ENCODE peak calls at places on chromosomes 16 and 17, in six cellular contexts. S, K, G, C, Y and Q are unnamed samples. For H3K4me1 and H3K27me3, the result is how much of the 10 kb centered on the place peaks cover.

GRCh38 chr17:44473367-44473766 is 29.8 kb downstream of the GPATCH8 start:
- DNase-seq in S (no peak), K (no peak), G (no peak), C (no peak), Y (no peak), Q (no peak)

GRCh38 chr17:81189670-81190530 is 23.9 kb upstream of the AATK start:
- DNase-seq in S (no peak), K (no peak), G (no peak), C (no peak), Y (no peak), Q (no peak)

GRCh38 chr17:37494971-37495370 is 5.3 kb downstream of the DUSP14 start:
- DNase-seq in S (no peak), K (no peak), G (no peak), C (no peak), Y (no peak), Q (no peak)

GRCh38 chr16:85491798-85492616 is 121.1 kb upstream of the GSE1 start:
- DNase-seq in S (no peak), K (peak), G (peak), C (peak), Y (peak), Q (no peak)

GRCh38 chr17:70552230-70552981 is 383.1 kb downstream of the KCNJ2 start:
- DNase-seq in S (peak), K (no peak), G (peak), C (peak), Y (no peak), Q (peak)

GRCh38 chr17:27415090-27415795 is 41.0 kb upstream of the KSR1 start:
- DNase-seq in S (no peak), K (no peak), G (no peak), C (no peak), Y (no peak), Q (no peak)

GRCh38 chr16:52773026-52773425 is 226.1 kb upstream of the TOX3 start:
- DNase-seq in S (no peak), K (no peak), G (no peak), C (no peak), Y (no peak), Q (no peak)

GRCh38 chr16:49181812-49182211 is 99.8 kb downstream of the CBLN1 start:
- DNase-seq in S (no peak), K (no peak), G (no peak), C (no peak), Y (no peak), Q (no peak)

GRCh38 chr17:29610395-29610794 is 12.3 kb downstream of the CORO6 start:
- DNase-seq in S (no peak), K (no peak), G (no peak), C (no peak), Y (no peak), Q (no peak)

GRCh38 chr16:89764711-89765201 is 43.4 kb downstream of the ZNF276 start:
- DNase-seq in S (no peak), K (peak), G (no peak), C (no peak), Y (no peak), Q (no peak)

GRCh38 chr16:79089735-79090284 is 510.7 kb downstream of the MAF start:
- DNase-seq in S (no peak), K (no peak), G (no peak), C (no peak), Y (no peak), Q (no peak)

DNA sequence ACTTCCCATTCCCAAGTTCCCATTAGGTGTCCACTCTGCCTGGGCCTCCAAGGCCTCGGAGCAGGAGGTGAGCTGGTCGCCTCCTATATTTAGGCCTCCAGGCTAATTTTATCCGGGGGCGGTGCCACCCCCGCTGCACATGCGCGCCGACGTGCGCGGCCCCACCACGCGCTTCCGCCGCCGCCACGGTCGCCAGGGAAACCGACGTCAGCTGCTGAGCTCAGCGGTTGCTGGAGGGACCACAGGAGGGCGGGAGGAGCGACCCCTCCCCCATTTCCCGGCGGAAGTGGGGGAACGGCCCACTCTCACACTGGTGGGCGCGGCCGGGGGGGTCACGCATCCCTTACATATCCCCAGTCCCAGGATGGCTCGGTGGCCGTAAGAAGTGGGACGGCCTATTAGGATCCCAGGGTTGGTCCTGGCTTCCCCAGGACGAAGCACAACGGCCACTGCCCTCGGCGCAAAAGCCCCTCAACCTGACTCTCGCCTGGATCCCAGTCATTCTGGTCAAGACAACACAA is 1.0 kb downstream of the PER1 start:
- DNase-seq in S (peak), K (peak), G (peak), C (no peak), Y (peak), Q (peak)
- H3K4me1 ChIP-seq in S (under half), K (half or more), G (under half), C (half or more), Y (under half), Q (under half)

DNA sequence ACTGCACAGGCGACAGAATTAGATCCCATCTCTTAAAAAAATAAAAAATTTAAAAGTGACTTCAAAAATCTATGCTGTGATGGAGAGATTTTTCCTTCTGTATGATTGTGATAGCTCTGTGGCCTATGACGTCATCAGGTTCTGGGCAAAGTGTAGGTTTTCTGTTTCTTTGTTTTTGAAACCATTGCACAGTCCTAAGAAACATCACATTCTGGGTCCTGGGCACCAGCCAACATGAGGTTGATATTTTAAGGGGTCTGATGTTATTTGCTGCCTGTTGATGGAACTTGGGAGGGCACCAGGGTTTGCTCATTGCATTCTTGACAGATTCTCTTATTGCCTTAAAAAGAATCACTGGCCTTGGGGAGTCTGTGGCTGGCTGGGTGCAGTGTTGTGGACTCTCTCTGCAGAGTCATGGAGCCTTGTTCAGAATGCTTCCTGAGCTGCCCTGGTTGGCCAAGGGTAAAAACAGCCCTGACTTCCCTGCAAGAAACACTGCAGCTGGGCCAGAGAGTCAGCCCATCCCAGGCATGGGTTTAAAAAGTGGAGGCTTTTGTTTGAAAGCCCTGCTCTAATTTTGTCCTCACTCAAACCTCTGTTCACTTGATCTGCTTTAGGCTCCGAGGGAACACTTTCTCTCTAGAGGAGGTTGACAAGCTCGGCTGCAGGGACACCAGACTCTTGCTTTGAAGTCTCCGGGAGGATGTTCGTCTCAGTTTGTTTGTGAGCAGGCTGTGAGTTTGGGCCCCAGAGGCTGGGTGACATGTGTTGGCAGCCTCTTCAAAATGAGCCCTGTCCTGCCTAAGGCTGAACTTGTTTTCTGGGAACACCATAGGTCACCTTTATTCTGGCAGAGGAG is 10.5 kb upstream of the CYLD start:
- DNase-seq in S (no peak), K (no peak), G (no peak), C (no peak), Y (no peak), Q (no peak)
- H3K27ac ChIP-seq in S (no peak), K (no peak), G (no peak), C (no peak), Y (no peak), Q (no peak)

DNA sequence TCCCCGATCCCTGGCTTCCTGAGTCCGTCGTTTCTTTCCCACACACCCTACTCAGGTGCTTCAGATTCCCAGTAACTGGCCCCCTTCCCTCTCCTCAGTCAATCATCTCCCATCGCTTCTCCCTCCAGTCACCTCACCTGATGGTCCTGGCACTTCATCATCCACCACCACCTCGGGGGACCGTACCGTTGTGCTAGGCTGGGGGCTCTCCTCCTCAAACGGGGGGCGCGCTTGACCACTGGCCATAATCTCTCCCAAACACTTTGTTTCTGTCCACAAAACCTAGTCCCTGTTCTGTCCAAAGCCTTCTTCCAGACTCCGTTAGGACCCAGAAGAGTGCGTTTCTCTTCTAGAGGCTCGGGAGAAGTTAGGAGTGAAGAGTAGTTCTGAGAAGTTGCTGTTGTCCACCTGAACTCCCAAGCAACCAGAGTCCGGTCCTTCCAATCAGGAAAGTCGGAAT is at the start of gene SPDYE4:
- DNase-seq in S (no peak), K (no peak), G (no peak), C (no peak), Y (no peak), Q (no peak)
- H3K27me3 ChIP-seq in S (under half), K (under half), G (half or more), C (under half), Y (under half), Q (under half)

DNA sequence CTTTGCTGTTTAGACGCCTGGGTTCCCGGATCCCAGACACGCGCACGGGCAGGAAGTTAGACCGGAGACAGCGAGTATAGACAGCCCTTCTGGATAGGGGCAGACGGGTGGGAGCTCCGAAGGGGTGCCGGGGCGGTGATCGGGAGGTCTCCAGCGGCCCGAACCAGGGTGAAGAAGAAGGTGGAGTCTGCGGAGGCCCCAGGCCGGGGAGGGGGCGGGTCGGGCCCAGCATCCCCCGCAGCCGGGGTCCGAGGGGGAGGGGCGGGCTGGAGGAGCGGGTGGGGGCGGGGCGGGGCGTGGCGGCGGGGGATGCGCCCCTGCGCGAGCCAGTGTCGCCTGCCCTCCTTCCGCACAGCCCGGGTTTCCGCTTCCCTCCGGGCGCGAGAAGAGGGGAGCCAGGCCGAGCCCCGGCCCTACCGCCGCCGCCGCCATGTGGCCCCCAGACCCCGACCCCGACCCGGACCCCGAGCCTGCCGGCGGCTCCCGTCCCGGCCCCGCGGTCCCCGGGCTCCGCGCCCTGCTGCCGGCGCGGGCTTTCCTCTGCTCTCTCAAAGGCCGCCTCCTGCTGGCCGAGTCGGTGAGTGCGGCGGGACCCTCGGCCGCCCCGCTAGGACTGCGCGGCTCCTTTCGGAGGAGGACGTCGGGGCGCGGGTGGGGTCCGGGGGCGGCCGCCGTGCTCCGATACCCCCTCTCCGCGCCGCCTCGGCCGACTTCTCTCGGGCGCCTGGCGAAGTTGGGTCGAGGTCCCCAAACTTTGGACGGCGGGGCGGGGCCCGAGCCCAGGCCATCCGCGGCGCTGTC is at the start of gene CMTM3:
- DNase-seq in S (peak), K (peak), G (peak), C (peak), Y (peak), Q (no peak)
- H3K4me1 ChIP-seq in S (under half), K (under half), G (under half), C (under half), Y (under half), Q (under half)

GRCh38 chr17:9802701-9803100 is 11.3 kb upstream of the DHRS7C start:
- DNase-seq in S (no peak), K (no peak), G (no peak), C (no peak), Y (no peak), Q (peak)
- H3K27ac ChIP-seq in S (no peak), K (no peak), G (peak), C (peak), Y (no peak), Q (no peak)

GRCh38 chr17:6209829-6210228 is 139.7 kb downstream of the WSCD1 start:
- DNase-seq in S (no peak), K (no peak), G (no peak), C (no peak), Y (no peak), Q (no peak)

GRCh38 chr17:6204203-6204722 is 134.1 kb downstream of the WSCD1 start:
- DNase-seq in S (no peak), K (no peak), G (no peak), C (no peak), Y (no peak), Q (no peak)

GRCh38 chr17:6205525-6205924 is 135.3 kb downstream of the WSCD1 start:
- DNase-seq in S (no peak), K (no peak), G (no peak), C (no peak), Y (no peak), Q (no peak)

GRCh38 chr17:6212766-6213165 is 142.6 kb downstream of the WSCD1 start:
- DNase-seq in S (no peak), K (no peak), G (no peak), C (no peak), Y (no peak), Q (no peak)

GRCh38 chr17:6208608-6209180 is 138.5 kb downstream of the WSCD1 start:
- DNase-seq in S (no peak), K (no peak), G (no peak), C (no peak), Y (no peak), Q (no peak)
- H3K27me3 ChIP-seq in S (under half), K (under half), G (under half), C (half or more), Y (under half), Q (under half)

DNA sequence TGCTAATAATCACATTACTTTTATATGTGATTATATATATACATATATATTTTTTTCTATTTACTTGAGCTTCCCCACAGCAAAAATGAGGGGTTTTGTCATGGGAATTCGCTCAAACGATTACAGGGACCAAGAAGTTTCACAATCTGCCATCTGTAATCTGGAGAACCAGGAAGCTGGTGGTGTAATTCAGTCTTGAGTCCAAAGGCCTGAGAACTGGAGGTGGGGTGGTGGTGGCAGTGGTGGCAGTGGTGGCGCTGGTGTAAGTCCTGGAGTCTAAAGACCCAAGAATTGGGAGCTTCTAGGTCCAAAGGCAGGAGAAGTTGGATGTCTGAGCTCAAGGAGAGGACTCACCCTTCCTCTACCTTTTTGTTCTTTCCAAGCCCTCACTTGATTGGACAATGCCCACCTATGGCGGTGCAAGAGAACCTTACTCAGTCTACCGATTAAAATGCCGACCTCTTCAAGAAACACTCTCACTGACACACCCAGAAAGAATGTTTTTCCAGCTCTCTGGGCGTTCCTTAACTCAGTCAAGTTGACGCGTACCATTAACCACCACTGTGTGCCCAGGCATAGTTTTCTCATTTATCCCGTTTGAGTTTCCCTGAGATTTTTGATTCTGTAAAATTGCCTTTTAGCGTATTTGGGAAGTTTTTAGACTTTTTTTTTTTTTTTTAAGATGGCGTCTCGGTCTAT is 31.9 kb downstream of the POLR2A start:
- DNase-seq in S (no peak), K (no peak), G (no peak), C (no peak), Y (no peak), Q (no peak)
- H3K4me1 ChIP-seq in S (under half), K (under half), G (under half), C (under half), Y (under half), Q (under half)

GRCh38 chr17:48589060-48589830 is 796 bp downstream of the HOXB3 start:
- DNase-seq in S (peak), K (no peak), G (no peak), C (no peak), Y (no peak), Q (no peak)
- H3K27ac ChIP-seq in S (peak), K (no peak), G (no peak), C (peak), Y (no peak), Q (no peak)